ENCODE peak calls at places on chromosomes 4 and X, in six cellular contexts. F, C, H, O, L and V are unnamed samples. For H3K27me3, the result is how much of the 10 kb centered on the place peaks cover.

GRCh38 chr4:54233128-54233696 is 4.1 kb downstream of the PDGFRA start:
- DNase-seq in F (peak), C (peak), H (peak), O (peak), L (peak), V (peak)

GRCh38 chr4:3136454-3136853 is 62.0 kb downstream of the HTT start:
- DNase-seq in F (no peak), C (no peak), H (no peak), O (no peak), L (no peak), V (no peak)

GRCh38 chr4:13089659-13089998 is 394.5 kb downstream of the RAB28 start:
- DNase-seq in F (no peak), C (no peak), H (peak), O (no peak), L (no peak), V (peak)

GRCh38 chr4:71026086-71026485 is 32.6 kb downstream of the DCK start:
- DNase-seq in F (peak), C (peak), H (no peak), O (no peak), L (no peak), V (no peak)

GRCh38 chrX:42384956-42385355 is 393.0 kb downstream of the PPP1R2C start:
- DNase-seq in F (no peak), C (no peak), H (no peak), O (no peak), L (no peak), V (no peak)

GRCh38 chr4:23876418-23877089 is 13.3 kb downstream of the PPARGC1A start:
- DNase-seq in F (no peak), C (no peak), H (no peak), O (no peak), L (peak), V (peak)

GRCh38 chr4:182604953-182605352 is 312.2 kb downstream of the DCTD start:
- DNase-seq in F (no peak), C (no peak), H (no peak), O (no peak), L (no peak), V (no peak)

GRCh38 chrX:67524950-67525691 is 18.7 kb upstream of the AR start:
- DNase-seq in F (no peak), C (no peak), H (peak), O (no peak), L (peak), V (no peak)

GRCh38 chrX:24703185-24703494 is 9.4 kb downstream of the POLA1 start:
- DNase-seq in F (no peak), C (no peak), H (no peak), O (no peak), L (no peak), V (no peak)

GRCh38 chr4:2091990-2092652 is 33.0 kb downstream of the NAT8L start:
- DNase-seq in F (no peak), C (no peak), H (peak), O (no peak), L (no peak), V (no peak)

GRCh38 chrX:20487227-20487626 is 220.5 kb upstream of the RPS6KA3 start:
- DNase-seq in F (no peak), C (peak), H (no peak), O (no peak), L (no peak), V (no peak)

GRCh38 chrX:119686087-119686639 is 6.8 kb downstream of the SEPTIN6 start:
- DNase-seq in F (no peak), C (no peak), H (no peak), O (peak), L (no peak), V (no peak)

GRCh38 chrX:154013614-154014360 is 5.9 kb downstream of the IRAK1 start:
- DNase-seq in F (peak), C (no peak), H (no peak), O (no peak), L (peak), V (peak)

GRCh38 chr4:5019274-5019673 is at the start of gene CYTL1:
- DNase-seq in F (no peak), C (no peak), H (no peak), O (no peak), L (peak), V (peak)

GRCh38 chr4:153233761-153234371 is 29.6 kb downstream of the TRIM2 start:
- DNase-seq in F (peak), C (peak), H (peak), O (no peak), L (peak), V (no peak)

GRCh38 chr4:128879283-128879682 is 69.8 kb downstream of the JADE1 start:
- DNase-seq in F (no peak), C (no peak), H (no peak), O (no peak), L (no peak), V (no peak)

GRCh38 chr4:86453044-86453501 is 93.2 kb upstream of the MAPK10 start:
- DNase-seq in F (peak), C (no peak), H (no peak), O (no peak), L (no peak), V (no peak)

GRCh38 chrX:106955004-106955772 is 35.0 kb downstream of the CLDN2 start:
- DNase-seq in F (no peak), C (no peak), H (no peak), O (no peak), L (no peak), V (no peak)

GRCh38 chr4:61507091-61507490 is 307.0 kb downstream of the ADGRL3 start:
- DNase-seq in F (no peak), C (no peak), H (no peak), O (no peak), L (no peak), V (no peak)

GRCh38 chr4:87540176-87541058 is 11.2 kb upstream of the SPARCL1 start:
- DNase-seq in F (no peak), C (no peak), H (no peak), O (no peak), L (no peak), V (no peak)

GRCh38 chr4:128394778-128395177 is 107.2 kb upstream of the PGRMC2 start:
- DNase-seq in F (no peak), C (no peak), H (no peak), O (no peak), L (no peak), V (no peak)

DNA sequence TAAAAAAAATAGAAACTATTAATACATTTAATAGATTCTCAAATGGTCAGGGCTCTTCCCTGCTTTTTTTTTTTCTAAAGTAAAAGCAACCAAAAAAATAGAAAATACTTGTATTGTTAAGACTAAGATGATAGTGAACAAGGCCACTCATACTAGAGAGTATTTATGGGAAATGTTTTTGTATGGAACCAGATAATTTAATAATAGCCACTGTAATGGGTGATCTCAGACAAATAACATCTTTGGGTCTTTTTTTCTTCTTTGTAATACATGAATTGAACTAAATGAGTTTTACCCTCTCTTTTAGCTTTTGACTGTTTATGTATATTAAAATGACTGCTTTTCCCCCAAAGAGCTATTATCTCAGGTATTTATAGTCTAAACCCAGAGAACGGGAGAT is 92.1 kb upstream of the ELOVL6 start:
- DNase-seq in F (no peak), C (no peak), H (no peak), O (no peak), L (no peak), V (no peak)
- H3K27me3 ChIP-seq in F (under half), C (under half), H (under half), O (under half), L (under half), V (under half)

GRCh38 chr4:73853246-73853704 is at the start of gene PF4V1:
- DNase-seq in F (peak), C (no peak), H (no peak), O (no peak), L (peak), V (peak)

GRCh38 chr4:73852771-73853170 is 325 bp upstream of the PF4V1 start:
- DNase-seq in F (no peak), C (no peak), H (no peak), O (no peak), L (no peak), V (no peak)

GRCh38 chr4:73850261-73850970 is 2.7 kb upstream of the PF4V1 start:
- DNase-seq in F (no peak), C (no peak), H (no peak), O (no peak), L (no peak), V (no peak)

GRCh38 chr4:73853718-73854473 is 800 bp downstream of the PF4V1 start:
- DNase-seq in F (no peak), C (no peak), H (no peak), O (no peak), L (no peak), V (no peak)

DNA sequence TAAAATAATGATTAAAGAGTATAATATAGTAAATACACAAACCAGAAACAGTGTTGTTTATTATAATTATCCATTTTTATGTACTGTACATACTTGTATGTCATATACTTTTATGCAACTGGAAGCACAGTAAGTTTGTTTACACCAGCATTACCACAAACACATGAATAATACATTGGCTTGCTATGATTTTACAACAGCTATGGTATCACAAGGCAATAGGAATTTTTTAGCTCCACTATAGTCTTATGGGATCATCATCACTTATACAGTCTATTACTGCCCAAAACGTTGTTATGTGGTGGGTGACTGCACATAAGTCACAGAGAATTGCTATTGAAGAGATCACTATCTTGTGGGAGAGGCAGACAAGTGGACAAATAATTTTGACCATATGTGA is 1.8 kb upstream of the PF4V1 start:
- DNase-seq in F (no peak), C (no peak), H (no peak), O (no peak), L (no peak), V (no peak)
- H3K27me3 ChIP-seq in F (under half), C (under half), H (under half), O (under half), L (under half), V (under half)

DNA sequence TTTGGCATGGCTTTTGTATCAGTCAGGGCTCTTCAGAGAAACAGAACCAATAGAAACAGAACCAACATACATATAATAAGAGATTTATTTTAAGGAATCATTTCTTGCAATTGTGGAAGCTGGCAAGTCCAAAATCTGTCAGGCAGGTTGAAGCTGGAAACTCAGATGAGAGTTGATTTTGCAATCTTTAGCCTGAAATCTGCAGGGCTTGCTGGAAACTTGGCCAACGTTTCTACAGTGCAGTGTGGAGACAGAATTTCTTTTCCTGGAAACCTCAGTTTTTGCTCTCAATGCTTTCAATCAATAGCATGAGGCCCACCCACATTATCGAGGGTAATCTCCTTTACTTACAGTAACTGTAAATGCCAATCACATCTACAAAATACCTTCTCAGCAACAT is 45.4 kb downstream of the COMMD8 start:
- DNase-seq in F (no peak), C (no peak), H (no peak), O (no peak), L (no peak), V (no peak)
- H3K27me3 ChIP-seq in F (under half), C (under half), H (under half), O (under half), L (under half), V (under half)

GRCh38 chr4:150577786-150578185 is 4.2 kb upstream of the MAB21L2 start:
- DNase-seq in F (no peak), C (no peak), H (no peak), O (no peak), L (no peak), V (no peak)
- H3K27me3 ChIP-seq in F (under half), C (under half), H (under half), O (under half), L (under half), V (half or more)

GRCh38 chr4:159017323-159018036 is 85.4 kb upstream of the RAPGEF2 start:
- DNase-seq in F (no peak), C (no peak), H (no peak), O (no peak), L (no peak), V (no peak)
- H3K27me3 ChIP-seq in F (under half), C (under half), H (under half), O (under half), L (under half), V (under half)

GRCh38 chr4:41882622-41883347 is 52.4 kb upstream of the TMEM33 start:
- DNase-seq in F (peak), C (no peak), H (no peak), O (peak), L (peak), V (peak)
- H3K27me3 ChIP-seq in F (half or more), C (under half), H (under half), O (under half), L (half or more), V (half or more)

GRCh38 chr4:146640021-146640425 is 1.3 kb downstream of the POU4F2 start:
- DNase-seq in F (no peak), C (no peak), H (no peak), O (no peak), L (no peak), V (no peak)
- H3K27me3 ChIP-seq in F (half or more), C (under half), H (under half), O (under half), L (half or more), V (half or more)

GRCh38 chrX:133046601-133047000 is 50.3 kb downstream of the USP26 start:
- DNase-seq in F (no peak), C (no peak), H (no peak), O (no peak), L (no peak), V (no peak)
- H3K27me3 ChIP-seq in F (under half), C (under half), H (under half), O (under half), L (under half), V (under half)